ENCODE peak calls at places on chromosomes 3 and 15, in nine cellular contexts. A, V, L, H, B, K, X, C and D are unnamed samples.
A peak's percentile ranks its signal among the peaks of the same experiment; 100 is the strongest.

GRCh38 chr3:46383946-46384330 is 13.2 kb downstream of the CCR5 start:
- DNase-seq in C (no peak), B (no peak), K (no peak), H (no peak), A (no peak), L (no peak), V (no peak), X (no peak), D (no peak)

GRCh38 chr15:43253431-43254403 is 13.0 kb downstream of the TGM5 start:
- DNase-seq in B (peak; percentile 20), A (no peak), X (peak; percentile 56), H (no peak), C (no peak), V (no peak), L (no peak), K (peak; percentile 26), D (no peak)

GRCh38 chr3:127694467-127695215 is 21.9 kb downstream of the ABTB1 start:
- DNase-seq in A (peak; percentile 85), X (peak; percentile 86), C (no peak), H (no peak), B (peak; percentile 43), L (no peak), K (peak; percentile 73), V (no peak), D (no peak)

GRCh38 chr3:122092460-122093165 is 37.5 kb downstream of the CD86 start:
- DNase-seq in H (no peak), K (peak; percentile 57), C (no peak), B (peak; percentile 39), L (no peak), A (peak; percentile 12), V (peak; percentile 66), X (no peak), D (no peak)

GRCh38 chr3:108486910-108487309 is 23.5 kb downstream of the MYH15 start:
- DNase-seq in B (no peak), X (no peak), V (no peak), L (no peak), A (peak; percentile 30), C (no peak), K (no peak), H (no peak), D (no peak)

GRCh38 chr3:157393076-157393475 is 43.6 kb upstream of the PTX3 start:
- DNase-seq in H (no peak), A (no peak), X (no peak), B (no peak), V (no peak), L (no peak), K (no peak), C (no peak), D (no peak)

GRCh38 chr15:73440571-73440970 is 2.4 kb upstream of the REC114 start:
- DNase-seq in C (no peak), L (no peak), B (no peak), X (no peak), V (no peak), K (no peak), A (no peak), H (no peak), D (no peak)

GRCh38 chr3:111803123-111803593 is 55.9 kb upstream of the PHLDB2 start:
- DNase-seq in V (peak; percentile 90), K (peak; percentile 61), A (peak; percentile 93), L (peak; percentile 69), H (no peak), B (peak; percentile 54), X (peak; percentile 33), C (peak; percentile 94), D (peak; percentile 75)

GRCh38 chr15:80251505-80252280 is at the start of gene CTXND1:
- DNase-seq in A (no peak), B (no peak), H (no peak), C (no peak), V (peak; percentile 47), L (no peak), X (no peak), K (no peak), D (peak; percentile 22)

GRCh38 chr3:25885544-25885943 is 95.7 kb downstream of the OXSM start:
- DNase-seq in H (no peak), K (no peak), L (no peak), V (no peak), A (no peak), B (no peak), C (no peak), X (no peak), D (no peak)

GRCh38 chr3:143267984-143268383 is 148.4 kb downstream of the CHST2 start:
- DNase-seq in X (no peak), A (no peak), H (no peak), K (no peak), B (no peak), L (no peak), V (no peak), C (no peak), D (no peak)

GRCh38 chr3:111669926-111670630 is 74.9 kb upstream of the ZBED2 start:
- DNase-seq in K (no peak), V (no peak), A (no peak), H (no peak), X (no peak), C (no peak), L (no peak), B (no peak), D (no peak)

GRCh38 chr3:129626744-129627349 is 20.4 kb upstream of the PLXND1 start:
- DNase-seq in V (peak; percentile 96), K (peak; percentile 98), C (no peak), A (peak; percentile 89), B (peak; percentile 96), X (peak; percentile 94), L (peak; percentile 86), H (peak; percentile 70), D (peak; percentile 85)
- H3K4me1 ChIP-seq in V (peaks cover 41% of the 10 kb centered on the region), K (peaks cover 71% of the 10 kb centered on the region), C (peaks cover 67% of the 10 kb centered on the region), A (peaks cover 49% of the 10 kb centered on the region), B (peaks cover 35% of the 10 kb centered on the region), X (peaks cover 64% of the 10 kb centered on the region), L (peaks cover 32% of the 10 kb centered on the region), H (peaks cover 7% of the 10 kb centered on the region), D (peaks cover 5% of the 10 kb centered on the region)

DNA sequence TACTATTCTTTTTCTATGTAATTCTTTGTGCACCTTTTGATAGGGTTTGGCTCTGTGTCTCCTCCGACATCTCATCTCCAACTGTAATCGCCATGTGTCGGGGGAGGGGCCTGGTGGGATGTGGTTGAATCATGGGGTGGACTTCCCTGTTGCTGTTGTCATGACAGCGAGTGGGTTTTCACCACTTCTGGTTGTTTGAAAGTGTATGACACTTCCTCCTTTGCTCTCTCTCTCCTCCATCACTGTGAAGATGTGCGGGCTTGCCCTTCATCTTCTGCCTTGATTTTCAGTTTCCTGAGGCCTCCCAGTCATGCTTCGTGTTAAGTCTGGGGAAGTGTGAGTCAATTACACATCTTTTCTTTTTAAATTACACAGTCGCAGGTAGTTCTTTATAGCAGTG is 225.8 kb upstream of the DPPA4 start:
- DNase-seq in C (no peak), H (no peak), B (no peak), K (no peak), L (no peak), A (no peak), V (no peak), X (no peak), D (no peak)
- TF ChIP-seq EP300 in C (no peak), H (no peak), B (no peak), K (no peak), L (no peak), A (no peak), V (no peak), X (no peak), D (no peak)

GRCh38 chr3:15768421-15769255 is 29.1 kb downstream of the ANKRD28 start:
- DNase-seq in L (no peak), K (peak; percentile 49), B (no peak), C (no peak), H (no peak), A (peak; percentile 90), V (no peak), X (no peak), D (no peak)

GRCh38 chr3:15766406-15766805 is 31.4 kb downstream of the ANKRD28 start:
- DNase-seq in A (no peak), C (no peak), X (no peak), B (no peak), H (no peak), V (no peak), L (no peak), K (no peak), D (no peak)

GRCh38 chr3:15769256-15769915 is 28.4 kb downstream of the ANKRD28 start:
- DNase-seq in K (no peak), X (no peak), L (no peak), A (no peak), C (no peak), V (no peak), B (no peak), H (no peak), D (no peak)

GRCh38 chr3:15771444-15771843 is 26.3 kb downstream of the ANKRD28 start:
- DNase-seq in L (no peak), V (no peak), A (no peak), H (no peak), X (no peak), C (no peak), K (no peak), B (no peak), D (no peak)
- TF ChIP-seq POLR2A in L (no peak), V (no peak), A (no peak), H (no peak), X (no peak), C (no peak), K (no peak), B (no peak), D (no peak)

GRCh38 chr3:134249935-134250716 is 533 bp downstream of the RYK start:
- DNase-seq in H (no peak), C (no peak), K (peak; percentile 78), A (peak; percentile 37), X (peak; percentile 70), V (peak; percentile 74), B (peak; percentile 76), L (peak; percentile 24), D (peak; percentile 75)
- H3K4me1 ChIP-seq in H (peaks cover 11% of the 10 kb centered on the region), C (peaks cover 56% of the 10 kb centered on the region), K (peaks cover 21% of the 10 kb centered on the region), A (peaks cover 20% of the 10 kb centered on the region), X (peaks cover 54% of the 10 kb centered on the region), V (peaks cover 31% of the 10 kb centered on the region), B (peaks cover 23% of the 10 kb centered on the region), L (peaks cover 12% of the 10 kb centered on the region), D (peaks cover 22% of the 10 kb centered on the region)

GRCh38 chr3:141913150-141913811 is 36.8 kb downstream of the ATP1B3 start:
- DNase-seq in H (no peak), L (no peak), V (no peak), C (no peak), B (peak; percentile 39), K (no peak), X (no peak), A (peak; percentile 77), D (no peak)
- TF ChIP-seq EP300 in H (no peak), L (no peak), V (no peak), C (no peak), B (no peak), K (no peak), X (no peak), A (no peak), D (no peak)